ENCODE peak calls at places on chromosomes 12 and 14, in seven cellular contexts. P, Z, H, R, D, C and B are unnamed samples.
A peak's percentile ranks its signal among the peaks of the same experiment; 100 is the strongest.

GRCh38 chr14:101827286-101827685 is 65.8 kb downstream of the PPP2R5C start:
- DNase-seq in P (no peak), Z (no peak), H (no peak), R (no peak), D (no peak), C (no peak), B (no peak)

GRCh38 chr14:36515105-36515593 is 4.9 kb downstream of the NKX2-1 start:
- DNase-seq in P (no peak), Z (no peak), H (no peak), R (no peak), D (no peak), C (no peak), B (no peak)

GRCh38 chr12:110108309-110109036 is 15.7 kb upstream of the IFT81 start:
- DNase-seq in P (no peak), Z (no peak), H (no peak), R (no peak), D (no peak), C (no peak), B (no peak)

GRCh38 chr12:52691076-52691764 is 11.0 kb upstream of the KRT1 start:
- DNase-seq in P (no peak), Z (no peak), H (no peak), R (peak; percentile 18), D (no peak), C (peak; percentile 49), B (no peak)

GRCh38 chr12:74689071-74689655 is 151.5 kb downstream of the ATXN7L3B start:
- DNase-seq in P (peak; percentile 19), Z (peak; percentile 22), H (no peak), R (peak; percentile 61), D (no peak), C (no peak), B (no peak)

GRCh38 chr14:33508663-33509062 is 442.2 kb downstream of the EGLN3 start:
- DNase-seq in P (no peak), Z (no peak), H (no peak), R (no peak), D (no peak), C (no peak), B (no peak)

GRCh38 chr14:92728781-92729364 is 19.6 kb downstream of the LGMN start:
- DNase-seq in P (peak; percentile 84), Z (peak; percentile 80), H (peak; percentile 61), R (peak; percentile 24), D (peak; percentile 48), C (no peak), B (peak; percentile 60)

GRCh38 chr12:52327086-52327829 is 6.1 kb upstream of the KRT83 start:
- DNase-seq in P (peak; percentile 98), Z (peak; percentile 94), H (peak; percentile 88), R (peak; percentile 92), D (peak; percentile 91), C (peak; percentile 85), B (peak; percentile 94)

GRCh38 chr14:97976861-97977260 is 1179.7 kb downstream of the VRK1 start:
- DNase-seq in P (no peak), Z (no peak), H (no peak), R (no peak), D (no peak), C (no peak), B (no peak)

GRCh38 chr12:25052191-25053020 is 103.5 kb upstream of the BCAT1 start:
- DNase-seq in P (no peak), Z (no peak), H (no peak), R (no peak), D (peak; percentile 25), C (no peak), B (no peak)

GRCh38 chr12:56413392-56413791 is 35.8 kb downstream of the TIMELESS start:
- DNase-seq in P (no peak), Z (no peak), H (no peak), R (no peak), D (no peak), C (no peak), B (no peak)

GRCh38 chr12:74440469-74440868 is 97.2 kb upstream of the ATXN7L3B start:
- DNase-seq in P (no peak), Z (no peak), H (no peak), R (no peak), D (no peak), C (no peak), B (no peak)

GRCh38 chr14:75493580-75494130 is 28.6 kb upstream of the BATF start:
- DNase-seq in P (no peak), Z (no peak), H (no peak), R (no peak), D (no peak), C (no peak), B (no peak)

GRCh38 chr14:64951291-64951690 is 8.7 kb upstream of the GPX2 start:
- DNase-seq in P (no peak), Z (no peak), H (no peak), R (no peak), D (no peak), C (no peak), B (no peak)

GRCh38 chr12:68224613-68225285 is 861 bp downstream of the IL26 start:
- DNase-seq in P (peak; percentile 5), Z (peak; percentile 71), H (no peak), R (no peak), D (no peak), C (no peak), B (peak; percentile 73)

GRCh38 chr12:42143401-42144173 is 1.1 kb downstream of the GXYLT1 start:
- DNase-seq in P (no peak), Z (peak; percentile 53), H (no peak), R (peak; percentile 35), D (no peak), C (no peak), B (no peak)

GRCh38 chr12:105322070-105322469 is 8.4 kb upstream of the C12orf75 start:
- DNase-seq in P (no peak), Z (no peak), H (no peak), R (no peak), D (no peak), C (no peak), B (no peak)

GRCh38 chr12:109393437-109394345 is 46.0 kb downstream of the MYO1H start:
- DNase-seq in P (peak; percentile 70), Z (peak; percentile 29), H (peak; percentile 48), R (peak; percentile 74), D (peak; percentile 56), C (no peak), B (no peak)

GRCh38 chr12:129563266-129563665 is 340.6 kb downstream of the TMEM132D start:
- DNase-seq in P (no peak), Z (no peak), H (no peak), R (no peak), D (no peak), C (no peak), B (no peak)

GRCh38 chr12:127619869-127620769 is 646.9 kb upstream of the TMEM132C start:
- DNase-seq in P (no peak), Z (no peak), H (no peak), R (no peak), D (no peak), C (no peak), B (no peak)

GRCh38 chr12:93838180-93838579 is 161.0 kb downstream of the CRADD start:
- DNase-seq in P (no peak), Z (no peak), H (no peak), R (no peak), D (no peak), C (no peak), B (no peak)

GRCh38 chr14:69741055-69741454 is 25.9 kb upstream of the SRSF5 start:
- DNase-seq in P (peak; percentile 26), Z (peak; percentile 71), H (no peak), R (no peak), D (no peak), C (no peak), B (no peak)

GRCh38 chr12:80593766-80594165 is 113.7 kb upstream of the MYF6 start:
- DNase-seq in P (no peak), Z (peak; percentile 60), H (no peak), R (peak; percentile 19), D (no peak), C (no peak), B (no peak)

DNA sequence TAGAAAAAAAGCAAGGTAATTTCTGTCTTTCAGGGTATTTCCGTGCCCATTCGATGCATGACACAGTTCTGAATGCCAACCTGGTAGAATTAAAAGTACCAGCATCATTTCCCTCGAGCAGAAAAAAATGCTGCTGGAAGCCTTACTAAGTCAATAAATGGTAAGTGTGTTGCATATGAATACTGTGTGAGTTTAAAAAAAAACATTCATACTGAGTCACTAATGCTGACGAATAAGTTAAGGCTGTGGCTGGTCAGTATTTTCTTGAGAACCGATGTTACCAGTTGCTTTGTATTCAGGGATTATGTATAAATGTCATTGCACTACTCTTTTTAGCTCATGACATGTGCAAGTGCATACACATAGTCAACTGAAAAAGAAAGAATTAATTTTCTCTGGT is 710.2 kb downstream of the TRHDE start:
- DNase-seq in P (no peak), Z (no peak), H (no peak), R (no peak), D (no peak), C (no peak), B (no peak)
- H3K27ac ChIP-seq in P (no peak overlapping the region), Z (no peak overlapping the region), H (no peak overlapping the region), R (no peak overlapping the region), D (no peak overlapping the region), C (no peak overlapping the region), B (no peak overlapping the region)

GRCh38 chr12:122878780-122879612 is 16.9 kb downstream of the VPS37B start:
- DNase-seq in P (no peak), Z (no peak), H (peak; percentile 24), R (no peak), D (no peak), C (no peak), B (no peak)

GRCh38 chr12:122880668-122881067 is 15.3 kb downstream of the VPS37B start:
- DNase-seq in P (no peak), Z (no peak), H (no peak), R (peak; percentile 87), D (no peak), C (no peak), B (no peak)

GRCh38 chr12:122882908-122883563 is 12.9 kb downstream of the VPS37B start:
- DNase-seq in P (no peak), Z (no peak), H (no peak), R (no peak), D (no peak), C (no peak), B (no peak)

GRCh38 chr12:122876724-122877123 is 19.2 kb downstream of the VPS37B start:
- DNase-seq in P (no peak), Z (no peak), H (peak; percentile 23), R (no peak), D (no peak), C (no peak), B (no peak)

GRCh38 chr12:122880155-122880605 is 15.7 kb downstream of the VPS37B start:
- DNase-seq in P (no peak), Z (no peak), H (no peak), R (no peak), D (no peak), C (no peak), B (no peak)
- H3K27ac ChIP-seq in P (peak overlapping the region; percentile 62), Z (no peak overlapping the region), H (peak overlapping the region; percentile 16), R (peak overlapping the region; percentile 55), D (no peak overlapping the region), C (no peak overlapping the region), B (peak overlapping the region; percentile 87)

DNA sequence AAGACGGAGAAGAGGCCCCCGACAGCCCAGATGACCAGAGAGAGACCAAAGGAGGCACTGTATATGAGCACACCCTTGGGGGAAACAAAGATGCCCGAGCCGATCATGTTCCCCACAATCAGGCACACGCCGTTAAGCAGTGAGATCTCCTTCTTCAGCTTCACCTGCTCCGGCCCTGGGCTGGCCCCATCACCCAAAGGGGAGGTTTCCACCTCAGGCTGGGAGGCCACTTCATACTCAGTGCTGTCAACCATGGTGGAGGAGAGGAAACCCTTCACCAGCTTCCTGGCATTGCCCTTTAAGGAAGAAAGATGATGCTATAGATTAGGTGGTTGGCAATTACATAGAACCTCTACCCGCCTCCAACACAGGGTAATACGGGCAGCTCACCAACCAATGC is 2.1 kb downstream of the SLC7A7 start:
- DNase-seq in P (no peak), Z (no peak), H (no peak), R (no peak), D (no peak), C (no peak), B (no peak)
- H3K27ac ChIP-seq in P (no peak overlapping the region), Z (no peak overlapping the region), H (no peak overlapping the region), R (no peak overlapping the region), D (no peak overlapping the region), C (no peak overlapping the region), B (no peak overlapping the region)

GRCh38 chr12:2465681-2466080 is 329.1 kb upstream of the FKBP4 start:
- DNase-seq in P (no peak), Z (no peak), H (no peak), R (no peak), D (no peak), C (no peak), B (no peak)
- H3K27ac ChIP-seq in P (no peak overlapping the region), Z (no peak overlapping the region), H (no peak overlapping the region), R (no peak overlapping the region), D (no peak overlapping the region), C (no peak overlapping the region), B (no peak overlapping the region)